ENCODE peak calls at places on chromosomes 7 and 10, in seven cellular contexts. One of them, this sample, is unnamed.

GRCh38 chr7:155453296-155454182 is 4.4 kb upstream of the EN2 start:
- DNase-seq in NCI-H1092: no peak
- DNase-seq in transverse colon: no peak
- DNase-seq in AG09309: no peak
- DNase-seq in activated T-cell treated with anti-CD3 and anti-CD28 coated beads, Interleukin-2, amount 50 U/mL, for 72 hours: no peak
- DNase-seq in GM13976: no peak
- DNase-seq in substantia nigra: no peak
- DNase-seq in this sample: no peak

GRCh38 chr10:118950190-118950658 is 79.3 kb upstream of the NANOS1 start:
- DNase-seq in NCI-H1092: peak; percentile 5
- DNase-seq in transverse colon: no peak
- DNase-seq in AG09309: no peak
- DNase-seq in activated T-cell treated with anti-CD3 and anti-CD28 coated beads, Interleukin-2, amount 50 U/mL, for 72 hours: no peak
- DNase-seq in GM13976: no peak
- DNase-seq in substantia nigra: no peak
- DNase-seq in this sample: no peak

GRCh38 chr10:71433983-71434744 is 37.4 kb downstream of the CDH23 start:
- DNase-seq in NCI-H1092: no peak
- DNase-seq in transverse colon: no peak
- DNase-seq in AG09309: no peak
- DNase-seq in activated T-cell treated with anti-CD3 and anti-CD28 coated beads, Interleukin-2, amount 50 U/mL, for 72 hours: no peak
- DNase-seq in GM13976: no peak
- DNase-seq in substantia nigra: no peak
- DNase-seq in this sample: peak; percentile 25

GRCh38 chr10:90179696-90180407 is 478.5 kb downstream of the KIF20B start:
- DNase-seq in NCI-H1092: no peak
- DNase-seq in transverse colon: no peak
- DNase-seq in AG09309: peak; percentile 51
- DNase-seq in activated T-cell treated with anti-CD3 and anti-CD28 coated beads, Interleukin-2, amount 50 U/mL, for 72 hours: no peak
- DNase-seq in GM13976: no peak
- DNase-seq in substantia nigra: no peak
- DNase-seq in this sample: no peak

GRCh38 chr7:138752568-138753518 is 45.0 kb upstream of the TMEM213 start:
- DNase-seq in NCI-H1092: peak; percentile 66
- DNase-seq in transverse colon: peak; percentile 54
- DNase-seq in AG09309: no peak
- DNase-seq in activated T-cell treated with anti-CD3 and anti-CD28 coated beads, Interleukin-2, amount 50 U/mL, for 72 hours: peak; percentile 95
- DNase-seq in GM13976: no peak
- DNase-seq in substantia nigra: no peak
- DNase-seq in this sample: no peak

GRCh38 chr7:73718438-73718881 is 1.0 kb downstream of the STX1A start:
- DNase-seq in NCI-H1092: no peak
- DNase-seq in transverse colon: no peak
- DNase-seq in AG09309: no peak
- DNase-seq in activated T-cell treated with anti-CD3 and anti-CD28 coated beads, Interleukin-2, amount 50 U/mL, for 72 hours: no peak
- DNase-seq in GM13976: no peak
- DNase-seq in substantia nigra: no peak
- DNase-seq in this sample: no peak

GRCh38 chr10:52609071-52609470 is 163.5 kb downstream of the MBL2 start:
- DNase-seq in NCI-H1092: no peak
- DNase-seq in transverse colon: no peak
- DNase-seq in AG09309: no peak
- DNase-seq in activated T-cell treated with anti-CD3 and anti-CD28 coated beads, Interleukin-2, amount 50 U/mL, for 72 hours: no peak
- DNase-seq in GM13976: no peak
- DNase-seq in substantia nigra: no peak
- DNase-seq in this sample: no peak

GRCh38 chr10:130553846-130554245 is 417.7 kb downstream of the GLRX3 start:
- DNase-seq in NCI-H1092: no peak
- DNase-seq in transverse colon: no peak
- DNase-seq in AG09309: no peak
- DNase-seq in activated T-cell treated with anti-CD3 and anti-CD28 coated beads, Interleukin-2, amount 50 U/mL, for 72 hours: no peak
- DNase-seq in GM13976: no peak
- DNase-seq in substantia nigra: no peak
- DNase-seq in this sample: no peak

GRCh38 chr10:103062854-103063642 is 130.0 kb downstream of the NT5C2 start:
- DNase-seq in NCI-H1092: no peak
- DNase-seq in transverse colon: no peak
- DNase-seq in AG09309: no peak
- DNase-seq in activated T-cell treated with anti-CD3 and anti-CD28 coated beads, Interleukin-2, amount 50 U/mL, for 72 hours: no peak
- DNase-seq in GM13976: no peak
- DNase-seq in substantia nigra: no peak
- DNase-seq in this sample: peak; percentile 64

GRCh38 chr7:137903382-137904169 is 56.8 kb upstream of the DGKI start:
- DNase-seq in NCI-H1092: peak; percentile 45
- DNase-seq in transverse colon: peak; percentile 62
- DNase-seq in AG09309: no peak
- DNase-seq in activated T-cell treated with anti-CD3 and anti-CD28 coated beads, Interleukin-2, amount 50 U/mL, for 72 hours: peak; percentile 53
- DNase-seq in GM13976: peak; percentile 77
- DNase-seq in substantia nigra: no peak
- DNase-seq in this sample: peak; percentile 62

GRCh38 chr10:3874988-3875841 is 90.2 kb upstream of the KLF6 start:
- DNase-seq in NCI-H1092: no peak
- DNase-seq in transverse colon: peak; percentile 48
- DNase-seq in AG09309: no peak
- DNase-seq in activated T-cell treated with anti-CD3 and anti-CD28 coated beads, Interleukin-2, amount 50 U/mL, for 72 hours: peak; percentile 36
- DNase-seq in GM13976: peak; percentile 60
- DNase-seq in substantia nigra: no peak
- DNase-seq in this sample: no peak

GRCh38 chr10:49600046-49600445 is 10.1 kb upstream of the SLC18A3 start:
- DNase-seq in NCI-H1092: no peak
- DNase-seq in transverse colon: no peak
- DNase-seq in AG09309: no peak
- DNase-seq in activated T-cell treated with anti-CD3 and anti-CD28 coated beads, Interleukin-2, amount 50 U/mL, for 72 hours: no peak
- DNase-seq in GM13976: no peak
- DNase-seq in substantia nigra: no peak
- DNase-seq in this sample: no peak

GRCh38 chr7:518630-519428 is 817 bp downstream of the PDGFA start:
- DNase-seq in NCI-H1092: no peak
- DNase-seq in transverse colon: peak; percentile 88
- DNase-seq in AG09309: peak; percentile 47
- DNase-seq in activated T-cell treated with anti-CD3 and anti-CD28 coated beads, Interleukin-2, amount 50 U/mL, for 72 hours: peak; percentile 58
- DNase-seq in GM13976: peak; percentile 73
- DNase-seq in substantia nigra: peak; percentile 49
- DNase-seq in this sample: peak; percentile 83

GRCh38 chr7:134283972-134284371 is 32.8 kb downstream of the SLC35B4 start:
- DNase-seq in NCI-H1092: no peak
- DNase-seq in transverse colon: no peak
- DNase-seq in AG09309: no peak
- DNase-seq in activated T-cell treated with anti-CD3 and anti-CD28 coated beads, Interleukin-2, amount 50 U/mL, for 72 hours: no peak
- DNase-seq in GM13976: no peak
- DNase-seq in substantia nigra: no peak
- DNase-seq in this sample: no peak

GRCh38 chr10:11576092-11576809 is 35.2 kb downstream of the USP6NL start:
- DNase-seq in NCI-H1092: no peak
- DNase-seq in transverse colon: no peak
- DNase-seq in AG09309: no peak
- DNase-seq in activated T-cell treated with anti-CD3 and anti-CD28 coated beads, Interleukin-2, amount 50 U/mL, for 72 hours: no peak
- DNase-seq in GM13976: no peak
- DNase-seq in substantia nigra: no peak
- DNase-seq in this sample: no peak

GRCh38 chr7:104017001-104017400 is 27.5 kb upstream of the RELN start:
- DNase-seq in NCI-H1092: no peak
- DNase-seq in transverse colon: no peak
- DNase-seq in AG09309: no peak
- DNase-seq in activated T-cell treated with anti-CD3 and anti-CD28 coated beads, Interleukin-2, amount 50 U/mL, for 72 hours: no peak
- DNase-seq in GM13976: no peak
- DNase-seq in substantia nigra: no peak
- DNase-seq in this sample: no peak

GRCh38 chr10:29588640-29589421 is 45.9 kb downstream of the SVIL start:
- DNase-seq in NCI-H1092: no peak
- DNase-seq in transverse colon: no peak
- DNase-seq in AG09309: no peak
- DNase-seq in activated T-cell treated with anti-CD3 and anti-CD28 coated beads, Interleukin-2, amount 50 U/mL, for 72 hours: no peak
- DNase-seq in GM13976: no peak
- DNase-seq in substantia nigra: no peak
- DNase-seq in this sample: no peak

GRCh38 chr10:85524001-85524400 is 842.6 kb downstream of the GRID1 start:
- DNase-seq in NCI-H1092: no peak
- DNase-seq in transverse colon: no peak
- DNase-seq in AG09309: no peak
- DNase-seq in activated T-cell treated with anti-CD3 and anti-CD28 coated beads, Interleukin-2, amount 50 U/mL, for 72 hours: no peak
- DNase-seq in GM13976: no peak
- DNase-seq in substantia nigra: no peak
- DNase-seq in this sample: no peak

GRCh38 chr7:126026421-126027088 is 1096.9 kb upstream of the POT1 start:
- DNase-seq in NCI-H1092: no peak
- DNase-seq in transverse colon: no peak
- DNase-seq in AG09309: no peak
- DNase-seq in activated T-cell treated with anti-CD3 and anti-CD28 coated beads, Interleukin-2, amount 50 U/mL, for 72 hours: no peak
- DNase-seq in GM13976: no peak
- DNase-seq in substantia nigra: no peak
- DNase-seq in this sample: no peak

GRCh38 chr7:64313740-64314491 is at the start of gene ZNF736:
- DNase-seq in NCI-H1092: peak; percentile 96
- DNase-seq in transverse colon: peak; percentile 91
- DNase-seq in AG09309: peak; percentile 80
- DNase-seq in activated T-cell treated with anti-CD3 and anti-CD28 coated beads, Interleukin-2, amount 50 U/mL, for 72 hours: peak; percentile 89
- DNase-seq in GM13976: peak; percentile 85
- DNase-seq in substantia nigra: peak; percentile 53
- DNase-seq in this sample: peak; percentile 95

GRCh38 chr7:117126631-117127030 is 173.3 kb downstream of the ST7 start:
- DNase-seq in NCI-H1092: no peak
- DNase-seq in transverse colon: no peak
- DNase-seq in AG09309: no peak
- DNase-seq in activated T-cell treated with anti-CD3 and anti-CD28 coated beads, Interleukin-2, amount 50 U/mL, for 72 hours: no peak
- DNase-seq in GM13976: no peak
- DNase-seq in substantia nigra: no peak
- DNase-seq in this sample: no peak

GRCh38 chr7:27364344-27364758 is 121.7 kb downstream of the EVX1 start:
- DNase-seq in NCI-H1092: no peak
- DNase-seq in transverse colon: peak; percentile 44
- DNase-seq in AG09309: peak; percentile 67
- DNase-seq in activated T-cell treated with anti-CD3 and anti-CD28 coated beads, Interleukin-2, amount 50 U/mL, for 72 hours: no peak
- DNase-seq in GM13976: no peak
- DNase-seq in substantia nigra: no peak
- DNase-seq in this sample: peak; percentile 66

GRCh38 chr7:155840909-155841308 is 28.6 kb upstream of the SHH start:
- DNase-seq in NCI-H1092: no peak
- DNase-seq in transverse colon: no peak
- DNase-seq in AG09309: no peak
- DNase-seq in activated T-cell treated with anti-CD3 and anti-CD28 coated beads, Interleukin-2, amount 50 U/mL, for 72 hours: no peak
- DNase-seq in GM13976: no peak
- DNase-seq in substantia nigra: no peak
- DNase-seq in this sample: no peak

GRCh38 chr10:92914478-92915066 is 66.3 kb downstream of the EXOC6 start:
- DNase-seq in NCI-H1092: peak; percentile 4
- DNase-seq in transverse colon: peak; percentile 50
- DNase-seq in AG09309: no peak
- DNase-seq in activated T-cell treated with anti-CD3 and anti-CD28 coated beads, Interleukin-2, amount 50 U/mL, for 72 hours: peak; percentile 52
- DNase-seq in GM13976: peak; percentile 41
- DNase-seq in substantia nigra: no peak
- DNase-seq in this sample: peak; percentile 52

GRCh38 chr7:141742229-141742628 is 4.1 kb downstream of the SSBP1 start:
- DNase-seq in NCI-H1092: no peak
- DNase-seq in transverse colon: no peak
- DNase-seq in AG09309: no peak
- DNase-seq in activated T-cell treated with anti-CD3 and anti-CD28 coated beads, Interleukin-2, amount 50 U/mL, for 72 hours: no peak
- DNase-seq in GM13976: no peak
- DNase-seq in substantia nigra: no peak
- DNase-seq in this sample: no peak

GRCh38 chr10:124589491-124590006 is 127.9 kb downstream of the LHPP start:
- DNase-seq in NCI-H1092: peak; percentile 71
- DNase-seq in transverse colon: no peak
- DNase-seq in AG09309: no peak
- DNase-seq in activated T-cell treated with anti-CD3 and anti-CD28 coated beads, Interleukin-2, amount 50 U/mL, for 72 hours: no peak
- DNase-seq in GM13976: no peak
- DNase-seq in substantia nigra: peak; percentile 40
- DNase-seq in this sample: peak; percentile 67

GRCh38 chr10:34341473-34341872 is 473.6 kb downstream of the PARD3 start:
- DNase-seq in NCI-H1092: no peak
- DNase-seq in transverse colon: no peak
- DNase-seq in AG09309: no peak
- DNase-seq in activated T-cell treated with anti-CD3 and anti-CD28 coated beads, Interleukin-2, amount 50 U/mL, for 72 hours: no peak
- DNase-seq in GM13976: no peak
- DNase-seq in substantia nigra: no peak
- DNase-seq in this sample: no peak

GRCh38 chr10:13823046-13823711 is 236.4 kb downstream of the PRPF18 start:
- DNase-seq in NCI-H1092: peak; percentile 54
- DNase-seq in transverse colon: no peak
- DNase-seq in AG09309: no peak
- DNase-seq in activated T-cell treated with anti-CD3 and anti-CD28 coated beads, Interleukin-2, amount 50 U/mL, for 72 hours: no peak
- DNase-seq in GM13976: no peak
- DNase-seq in substantia nigra: no peak
- DNase-seq in this sample: no peak

GRCh38 chr10:75430000-75430763 is 1.2 kb upstream of the LRMDA start:
- DNase-seq in NCI-H1092: no peak
- DNase-seq in transverse colon: peak; percentile 43
- DNase-seq in AG09309: no peak
- DNase-seq in activated T-cell treated with anti-CD3 and anti-CD28 coated beads, Interleukin-2, amount 50 U/mL, for 72 hours: no peak
- DNase-seq in GM13976: no peak
- DNase-seq in substantia nigra: no peak
- DNase-seq in this sample: no peak

GRCh38 chr10:13913890-13914289 is 327.1 kb downstream of the PRPF18 start:
- DNase-seq in NCI-H1092: no peak
- DNase-seq in transverse colon: no peak
- DNase-seq in AG09309: no peak
- DNase-seq in activated T-cell treated with anti-CD3 and anti-CD28 coated beads, Interleukin-2, amount 50 U/mL, for 72 hours: no peak
- DNase-seq in GM13976: no peak
- DNase-seq in substantia nigra: no peak
- DNase-seq in this sample: no peak

GRCh38 chr10:59465089-59465488 is 102.7 kb upstream of the FAM13C start:
- DNase-seq in NCI-H1092: no peak
- DNase-seq in transverse colon: no peak
- DNase-seq in AG09309: peak; percentile 4
- DNase-seq in activated T-cell treated with anti-CD3 and anti-CD28 coated beads, Interleukin-2, amount 50 U/mL, for 72 hours: no peak
- DNase-seq in GM13976: no peak
- DNase-seq in substantia nigra: no peak
- DNase-seq in this sample: peak; percentile 37

GRCh38 chr10:373516-374309 is 238.5 kb downstream of the ZMYND11 start:
- DNase-seq in NCI-H1092: no peak
- DNase-seq in transverse colon: peak; percentile 25
- DNase-seq in AG09309: peak; percentile 43
- DNase-seq in activated T-cell treated with anti-CD3 and anti-CD28 coated beads, Interleukin-2, amount 50 U/mL, for 72 hours: no peak
- DNase-seq in GM13976: no peak
- DNase-seq in substantia nigra: no peak
- DNase-seq in this sample: no peak

GRCh38 chr7:76202666-76203030 is 952 bp downstream of the SRRM3 start:
- DNase-seq in NCI-H1092: no peak
- DNase-seq in transverse colon: no peak
- DNase-seq in AG09309: no peak
- DNase-seq in activated T-cell treated with anti-CD3 and anti-CD28 coated beads, Interleukin-2, amount 50 U/mL, for 72 hours: no peak
- DNase-seq in GM13976: no peak
- DNase-seq in substantia nigra: no peak
- DNase-seq in this sample: no peak

GRCh38 chr10:101310528-101311439 is 43.2 kb upstream of the BTRC start:
- DNase-seq in NCI-H1092: no peak
- DNase-seq in transverse colon: no peak
- DNase-seq in AG09309: no peak
- DNase-seq in activated T-cell treated with anti-CD3 and anti-CD28 coated beads, Interleukin-2, amount 50 U/mL, for 72 hours: no peak
- DNase-seq in GM13976: no peak
- DNase-seq in substantia nigra: no peak
- DNase-seq in this sample: peak; percentile 71

GRCh38 chr10:17026686-17027485 is 102.7 kb downstream of the CUBN start:
- DNase-seq in NCI-H1092: no peak
- DNase-seq in transverse colon: no peak
- DNase-seq in AG09309: no peak
- DNase-seq in activated T-cell treated with anti-CD3 and anti-CD28 coated beads, Interleukin-2, amount 50 U/mL, for 72 hours: peak; percentile 77
- DNase-seq in GM13976: peak; percentile 18
- DNase-seq in substantia nigra: no peak
- DNase-seq in this sample: no peak

GRCh38 chr7:92447239-92448184 is at the start of gene GATAD1:
- DNase-seq in NCI-H1092: peak; percentile 94
- DNase-seq in transverse colon: peak; percentile 93
- DNase-seq in AG09309: peak; percentile 69
- DNase-seq in activated T-cell treated with anti-CD3 and anti-CD28 coated beads, Interleukin-2, amount 50 U/mL, for 72 hours: peak; percentile 87
- DNase-seq in GM13976: peak; percentile 91
- DNase-seq in substantia nigra: peak; percentile 82
- DNase-seq in this sample: peak; percentile 94

GRCh38 chr7:1123721-1124120 is 35.8 kb downstream of the GPER1 start:
- DNase-seq in NCI-H1092: no peak
- DNase-seq in transverse colon: peak; percentile 57
- DNase-seq in AG09309: peak; percentile 66
- DNase-seq in activated T-cell treated with anti-CD3 and anti-CD28 coated beads, Interleukin-2, amount 50 U/mL, for 72 hours: no peak
- DNase-seq in GM13976: no peak
- DNase-seq in substantia nigra: peak; percentile 23
- DNase-seq in this sample: peak; percentile 73

GRCh38 chr7:131581241-131582157 is 25.1 kb upstream of the PODXL start:
- DNase-seq in NCI-H1092: no peak
- DNase-seq in transverse colon: no peak
- DNase-seq in AG09309: no peak
- DNase-seq in activated T-cell treated with anti-CD3 and anti-CD28 coated beads, Interleukin-2, amount 50 U/mL, for 72 hours: no peak
- DNase-seq in GM13976: no peak
- DNase-seq in substantia nigra: no peak
- DNase-seq in this sample: no peak

This sample was measured in dorsolateral prefrontal cortex.